ENCODE peak calls at places on chromosomes 2 and 18, in four cellular contexts. S is astrocyte of the spinal cord, H is psoas muscle, Z is HepG2. A is an unnamed sample.

GRCh38 chr2:170313636-170314348 is 135.8 kb downstream of the MYO3B start:
- DNase-seq in S (peak), H (no peak), Z (no peak), A (no peak)

GRCh38 chr2:60029248-60029883 is 524.1 kb downstream of the BCL11A start:
- DNase-seq in S (no peak), H (no peak), Z (no peak), A (no peak)

GRCh38 chr2:96914332-96914731 is 44.5 kb upstream of the SEMA4C start:
- DNase-seq in S (no peak), H (no peak), Z (no peak), A (no peak)

GRCh38 chr18:80197490-80197889 is 49.8 kb downstream of the PARD6G start:
- DNase-seq in S (no peak), H (no peak), Z (no peak), A (no peak)

GRCh38 chr2:218733615-218734021 is 23.0 kb downstream of the TTLL4 start:
- DNase-seq in S (peak), H (peak), Z (peak), A (peak)

GRCh38 chr2:118250463-118250862 is 162.2 kb downstream of the INSIG2 start:
- DNase-seq in S (no peak), H (no peak), Z (peak), A (no peak)

GRCh38 chr2:54955358-54955673 is 94.9 kb downstream of the RTN4 start:
- DNase-seq in S (no peak), H (no peak), Z (no peak), A (no peak)

GRCh38 chr2:209556354-209556961 is 132.6 kb downstream of the MAP2 start:
- DNase-seq in S (peak), H (no peak), Z (peak), A (peak)

GRCh38 chr2:220847587-220847986 is 724.5 kb downstream of the EPHA4 start:
- DNase-seq in S (peak), H (no peak), Z (no peak), A (no peak)

GRCh38 chr2:220849433-220849832 is 722.7 kb downstream of the EPHA4 start:
- DNase-seq in S (no peak), H (no peak), Z (no peak), A (no peak)

GRCh38 chr2:220847006-220847405 is 725.1 kb downstream of the EPHA4 start:
- DNase-seq in S (peak), H (no peak), Z (no peak), A (no peak)

GRCh38 chr2:220842901-220843665 is 729.0 kb downstream of the EPHA4 start:
- DNase-seq in S (no peak), H (no peak), Z (no peak), A (no peak)

DNA sequence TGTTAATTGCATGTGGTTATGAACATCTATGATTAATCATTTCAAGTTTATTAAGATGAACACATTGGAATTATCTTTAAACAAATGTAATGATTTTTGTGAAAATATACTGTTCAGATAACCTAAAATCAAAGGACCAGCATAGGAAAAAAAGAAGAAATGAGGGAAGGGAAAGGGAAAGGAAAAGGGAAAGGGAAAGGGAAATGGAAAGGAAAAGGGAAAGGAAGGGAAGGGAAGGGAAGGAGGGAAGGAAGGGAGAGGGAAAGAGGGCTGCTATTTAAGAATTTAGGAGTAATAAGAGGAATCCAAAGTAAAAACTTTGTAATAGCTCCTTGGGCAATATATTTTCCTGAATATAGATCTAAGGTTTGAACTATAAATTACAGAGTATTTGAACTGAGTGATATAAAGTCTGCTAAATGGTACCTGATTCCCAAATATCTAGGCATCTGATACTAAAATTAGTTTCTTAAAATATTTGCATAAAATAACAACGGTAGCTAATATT is 726.3 kb downstream of the EPHA4 start:
- DNase-seq in S (no peak), H (no peak), Z (no peak), A (no peak)
- TF ChIP-seq CTCF in S (no peak), H (no peak), Z (no peak), A (no peak)

DNA sequence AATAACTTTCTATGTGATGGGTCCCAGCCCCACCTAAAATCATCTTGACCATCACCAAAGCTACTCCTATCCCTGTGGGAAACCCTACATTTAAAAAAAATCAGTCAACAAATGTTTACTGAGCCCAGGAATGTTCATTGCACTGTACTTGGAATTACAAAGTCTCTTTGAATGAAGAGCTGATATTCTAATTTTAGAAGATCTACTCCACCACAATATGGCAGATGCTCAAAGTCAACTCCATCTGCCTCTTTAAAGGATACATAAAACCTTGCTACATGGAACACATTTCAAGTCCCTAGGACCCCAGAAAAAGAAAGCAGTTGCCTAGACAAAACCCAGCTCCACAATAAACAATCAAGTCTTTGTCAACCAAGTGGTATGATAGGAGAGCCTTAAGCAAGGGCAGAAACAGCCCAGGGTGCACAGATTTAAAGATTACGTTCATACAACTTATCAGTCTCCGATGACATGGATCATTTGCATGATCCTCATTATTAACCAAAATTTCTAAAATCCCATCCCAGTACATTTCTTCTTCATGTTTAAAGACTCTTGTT is 234.3 kb upstream of the ACVR2A start:
- DNase-seq in S (no peak), H (no peak), Z (no peak), A (no peak)
- H3K4me3 ChIP-seq in S (no peak), H (no peak), Z (no peak), A (no peak)

DNA sequence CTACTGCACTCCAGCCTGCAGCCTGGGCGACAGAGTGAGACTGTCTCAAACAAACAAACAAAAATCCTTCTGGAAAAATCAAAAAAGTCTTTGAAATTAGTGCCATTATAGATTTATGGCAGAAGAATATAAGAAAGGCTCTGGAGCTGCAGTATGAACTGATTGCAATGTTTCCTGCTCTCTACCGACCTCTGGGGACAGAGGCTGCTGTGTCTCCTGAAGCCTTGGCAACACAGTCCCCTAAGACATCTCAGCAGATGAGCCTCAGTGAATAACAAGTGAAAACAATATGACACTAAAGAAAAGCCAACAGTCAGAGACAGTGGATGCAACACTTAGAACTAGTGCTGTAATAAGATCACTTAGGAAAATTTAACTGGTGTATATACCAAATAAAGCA is 494.9 kb upstream of the LRATD1 start:
- DNase-seq in S (no peak), H (no peak), Z (no peak), A (no peak)
- TF ChIP-seq CTCF in S (peak), H (no peak), Z (no peak), A (peak)

GRCh38 chr2:174117951-174118930 is 130.1 kb downstream of the OLA1 start:
- DNase-seq in S (peak), H (no peak), Z (no peak), A (peak)
- H3K4me3 ChIP-seq in S (no peak), H (no peak), Z (no peak), A (no peak)